ENCODE peak calls at places on chromosome 18, in six cellular contexts. F is fibroblast of the aortic adventitia, G is prostate gland, H is esophagus squamous epithelium, N is cardiac muscle cell, E is breast epithelium. P is an unnamed sample.

GRCh38 chr18:26290388-26290787 is 64.1 kb downstream of the TAF4B start:
- DNase-seq in F (no peak), H (no peak), G (no peak), N (no peak), E (no peak), P (no peak)

GRCh38 chr18:54947115-54947514 is 12.1 kb downstream of the CCDC68 start:
- DNase-seq in G (peak), F (peak), H (no peak), N (peak), E (no peak), P (no peak)

GRCh38 chr18:57223160-57223870 is 76.4 kb downstream of the BOD1L2 start:
- DNase-seq in F (no peak), G (no peak), E (no peak), N (no peak), H (no peak), P (no peak)

GRCh38 chr18:54149078-54149697 is 75.3 kb downstream of the MBD2 start:
- DNase-seq in E (no peak), N (peak), H (no peak), F (peak), G (no peak), P (peak)

GRCh38 chr18:50266248-50266704 is at the start of gene CFAP53:
- DNase-seq in H (peak), F (peak), E (peak), N (peak), G (peak), P (peak)

GRCh38 chr18:78732273-78733210 is 247.1 kb upstream of the SALL3 start:
- DNase-seq in H (no peak), G (no peak), F (no peak), N (peak), E (no peak), P (no peak)

GRCh38 chr18:54957987-54958386 is 1.3 kb downstream of the CCDC68 start:
- DNase-seq in E (no peak), G (peak), N (peak), H (no peak), F (no peak), P (peak)

GRCh38 chr18:79970419-79971133 is 6.1 kb downstream of the HSBP1L1 start:
- DNase-seq in N (no peak), G (no peak), E (no peak), F (no peak), H (no peak), P (no peak)

GRCh38 chr18:70523035-70523797 is 234.4 kb downstream of the SOCS6 start:
- DNase-seq in N (no peak), E (no peak), G (no peak), H (no peak), F (no peak), P (no peak)

GRCh38 chr18:78410094-78410786 is 569.4 kb upstream of the SALL3 start:
- DNase-seq in F (no peak), H (no peak), N (no peak), G (no peak), E (no peak), P (no peak)

GRCh38 chr18:54690198-54690597 is 99.2 kb downstream of the DYNAP start:
- DNase-seq in E (no peak), G (no peak), F (peak), H (no peak), N (no peak), P (peak)

GRCh38 chr18:78868330-78869316 is 111.0 kb upstream of the SALL3 start:
- DNase-seq in E (no peak), N (no peak), H (no peak), G (no peak), F (no peak), P (no peak)

DNA sequence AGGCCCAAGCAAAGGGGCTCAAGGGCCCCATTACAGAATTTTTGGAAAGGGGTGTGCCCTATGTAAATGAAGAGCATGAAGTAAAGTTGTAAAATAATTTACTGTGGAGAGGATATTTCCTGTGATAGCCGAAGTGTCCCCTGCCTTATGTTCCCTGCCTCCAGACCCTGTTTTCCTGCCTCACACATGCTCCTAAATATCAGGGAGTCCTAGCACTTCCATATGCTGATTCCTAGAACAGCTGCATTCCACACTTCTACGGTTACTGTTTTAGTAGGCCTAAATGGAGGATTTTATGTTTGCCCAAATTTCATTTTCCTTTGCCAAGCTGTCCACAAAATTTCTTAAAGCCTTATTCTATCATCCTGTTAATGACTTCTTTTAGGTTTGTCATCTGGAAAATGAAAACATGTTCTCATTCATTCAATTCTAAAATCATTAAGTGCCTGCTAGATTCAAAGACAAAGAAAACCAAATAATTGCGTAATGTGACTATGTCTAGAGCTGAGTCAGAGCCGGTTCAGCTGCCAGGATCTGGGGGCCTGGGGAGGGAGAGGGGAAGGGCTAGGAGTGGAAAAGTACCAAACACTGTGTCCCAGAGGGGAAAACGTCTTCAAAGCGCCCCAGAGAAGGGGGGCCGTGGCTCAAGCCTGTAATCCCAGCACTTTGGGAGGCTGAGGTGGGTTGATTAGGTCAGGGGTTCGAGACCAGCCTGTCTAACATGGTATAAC is 25.8 kb upstream of the IMPA2 start:
- DNase-seq in E (no peak), N (peak), H (no peak), F (peak), G (no peak), P (peak)
- H3K4me3 ChIP-seq in E (no peak), N (no peak), H (no peak), F (no peak), G (no peak), P (no peak)

GRCh38 chr18:36624451-36625167 is 204.2 kb downstream of the TPGS2 start:
- DNase-seq in G (no peak), H (no peak), N (no peak), F (no peak), E (no peak), P (no peak)

GRCh38 chr18:36622610-36623009 is 206.2 kb downstream of the TPGS2 start:
- DNase-seq in E (no peak), N (no peak), F (no peak), H (no peak), G (no peak), P (no peak)

GRCh38 chr18:36623681-36624080 is 205.1 kb downstream of the TPGS2 start:
- DNase-seq in F (no peak), N (no peak), H (no peak), E (no peak), G (no peak), P (no peak)

GRCh38 chr18:36625386-36625785 is 203.4 kb downstream of the TPGS2 start:
- DNase-seq in N (no peak), H (no peak), F (no peak), G (no peak), E (no peak), P (no peak)

GRCh38 chr18:36620801-36621200 is 208.0 kb downstream of the TPGS2 start:
- DNase-seq in H (no peak), N (peak), F (peak), G (no peak), E (no peak), P (peak)
- TF ChIP-seq CTCF in H (no peak), N (peak), F (no peak), G (no peak), E (no peak), P (no peak)

GRCh38 chr18:2882201-2882600 is 35.4 kb downstream of the EMILIN2 start:
- DNase-seq in E (no peak), H (no peak), N (no peak), G (no peak), F (no peak), P (no peak)
- H3K4me3 ChIP-seq in E (no peak), H (no peak), N (no peak), G (no peak), F (no peak), P (no peak)

GRCh38 chr18:68679531-68679930 is 35.4 kb downstream of the TMX3 start:
- DNase-seq in E (no peak), G (no peak), H (no peak), N (peak), F (peak), P (peak)

GRCh38 chr18:68676913-68677312 is 38.0 kb downstream of the TMX3 start:
- DNase-seq in G (no peak), N (peak), H (no peak), F (peak), E (no peak), P (peak)
- TF ChIP-seq CTCF in G (no peak), N (peak), H (no peak), F (peak), E (no peak), P (peak)

DNA sequence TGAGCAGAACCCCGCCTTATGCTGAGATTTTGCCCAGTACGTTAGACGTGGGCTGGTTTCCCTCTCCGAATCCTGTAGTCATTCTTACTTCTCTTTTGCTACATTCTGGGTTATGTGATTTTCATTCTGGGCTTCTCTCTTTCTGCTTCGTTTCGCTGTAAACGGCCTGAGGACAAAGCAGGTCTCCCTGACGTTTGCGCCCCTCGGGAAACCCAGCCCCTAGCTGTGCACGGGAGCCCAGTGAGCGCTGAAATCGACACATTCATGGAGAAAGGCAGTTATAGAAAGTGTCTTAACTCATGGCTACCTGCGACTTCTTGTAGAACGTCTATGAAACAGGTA is 22.7 kb upstream of the MC5R start:
- DNase-seq in N (no peak), H (no peak), F (no peak), E (no peak), G (no peak), P (no peak)
- H3K4me3 ChIP-seq in N (peak), H (no peak), F (peak), E (peak), G (no peak), P (peak)

DNA sequence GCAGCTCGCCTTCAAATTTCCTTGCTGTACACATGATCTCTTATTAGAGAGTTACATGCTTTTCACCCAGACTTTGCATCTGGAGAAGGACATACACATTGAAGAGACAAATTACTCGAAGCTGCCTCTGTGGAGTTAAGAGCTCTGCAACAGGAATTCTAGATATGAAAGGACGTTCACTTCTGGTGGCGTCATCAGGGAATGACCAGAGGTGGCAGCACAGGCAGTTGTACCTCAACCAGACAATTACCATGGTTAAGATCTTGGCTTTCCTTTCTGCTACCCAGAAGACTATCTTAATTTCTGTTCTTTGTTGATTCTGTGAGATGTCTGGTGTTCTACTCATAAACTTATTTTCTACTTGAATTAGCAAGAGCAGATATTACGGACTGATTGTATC is 39.1 kb upstream of the MC4R start:
- DNase-seq in E (no peak), F (no peak), H (no peak), N (no peak), G (no peak), P (no peak)
- TF ChIP-seq CTCF in E (no peak), F (peak), H (no peak), N (no peak), G (no peak), P (no peak)

GRCh38 chr18:44680271-44681038 is at the start of gene SETBP1:
- DNase-seq in N (peak), E (peak), F (peak), H (peak), G (peak), P (peak)

GRCh38 chr18:44677933-44678332 is 2.8 kb upstream of the SETBP1 start:
- DNase-seq in F (no peak), H (no peak), G (no peak), N (no peak), E (no peak), P (no peak)

GRCh38 chr18:44679056-44679911 is 1.4 kb upstream of the SETBP1 start:
- DNase-seq in G (peak), N (peak), F (peak), E (peak), H (peak), P (peak)

GRCh38 chr18:44679912-44680270 is 797 bp upstream of the SETBP1 start:
- DNase-seq in G (peak), N (peak), H (no peak), F (peak), E (peak), P (peak)

DNA sequence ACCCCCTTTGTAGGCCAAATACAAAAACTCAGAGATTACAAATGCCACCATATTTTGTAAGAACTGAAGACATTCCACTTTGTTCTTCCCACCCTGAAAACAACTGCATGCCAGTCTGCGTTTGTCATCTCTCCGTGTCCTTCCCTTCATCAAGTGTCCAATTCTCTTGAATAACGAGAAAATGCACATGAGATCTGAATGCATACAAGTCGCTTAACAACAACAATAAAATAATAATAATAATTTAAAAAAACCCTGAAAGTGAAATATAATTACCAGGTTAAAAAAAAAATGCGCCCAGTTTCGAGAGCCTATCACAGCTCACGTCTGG is 2.0 kb upstream of the SETBP1 start:
- DNase-seq in E (no peak), N (no peak), F (no peak), G (no peak), H (no peak), P (no peak)
- H3K4me3 ChIP-seq in E (peak), N (peak), F (peak), G (peak), H (peak), P (no peak)

DNA sequence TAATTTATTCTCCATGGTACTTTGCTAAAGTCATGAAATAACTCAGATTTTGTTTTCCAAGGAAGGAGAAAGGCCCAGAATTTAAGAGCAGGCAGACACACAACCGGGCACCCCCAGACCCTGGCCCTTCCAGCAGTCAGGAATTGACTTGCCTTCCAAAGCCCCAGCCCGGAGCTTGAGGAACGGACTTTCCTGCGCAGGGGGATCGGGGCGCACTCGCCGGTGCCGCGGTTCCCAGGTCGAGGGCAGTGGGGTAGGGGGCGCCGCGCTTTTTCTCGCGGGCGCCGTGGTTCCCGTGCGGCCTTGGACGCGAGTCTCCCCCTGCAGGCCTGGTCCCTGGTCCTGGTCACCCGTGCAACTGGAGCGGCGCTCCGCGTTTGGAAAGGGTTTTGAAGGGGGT is 1.2 kb downstream of the ZNF236 start:
- DNase-seq in G (no peak), F (no peak), N (peak), E (no peak), H (no peak), P (no peak)
- TF ChIP-seq CTCF in G (no peak), F (peak), N (peak), E (no peak), H (peak), P (no peak)

GRCh38 chr18:12008181-12008767 is 27.0 kb downstream of the IMPA2 start:
- DNase-seq in G (no peak), N (no peak), E (no peak), H (no peak), F (no peak), P (no peak)

GRCh38 chr18:12007063-12007462 is 25.8 kb downstream of the IMPA2 start:
- DNase-seq in N (no peak), F (no peak), G (no peak), E (no peak), H (no peak), P (no peak)

GRCh38 chr18:12006488-12006840 is 25.2 kb downstream of the IMPA2 start:
- DNase-seq in N (no peak), H (no peak), G (no peak), E (no peak), F (no peak), P (no peak)

GRCh38 chr18:12003894-12004293 is 22.6 kb downstream of the IMPA2 start:
- DNase-seq in E (no peak), N (no peak), H (no peak), F (no peak), G (no peak), P (no peak)

GRCh38 chr18:12005542-12006487 is 24.5 kb downstream of the IMPA2 start:
- DNase-seq in F (peak), H (no peak), G (no peak), E (no peak), N (no peak), P (peak)
- H3K4me3 ChIP-seq in F (no peak), H (no peak), G (no peak), E (no peak), N (no peak), P (no peak)

GRCh38 chr18:67710639-67711038 is 194.1 kb upstream of the DSEL start:
- DNase-seq in H (no peak), G (no peak), E (no peak), F (no peak), N (no peak), P (no peak)
- TF ChIP-seq CTCF in H (no peak), G (no peak), E (no peak), F (peak), N (peak), P (no peak)

P was measured in cardiac fibroblast.